ENCODE peak calls at places on chromosomes 1 and 21, in four cellular contexts. B is cardiac muscle cell, V is MCF 10A, U is progenitor cell of endocrine pancreas. F is an unnamed sample.

GRCh38 chr1:25099343-25099951 is 132.9 kb downstream of the SYF2 start:
- DNase-seq in V (no peak), B (no peak), U (no peak), F (no peak)

GRCh38 chr1:5947978-5948680 is 44.1 kb downstream of the NPHP4 start:
- DNase-seq in B (no peak), V (no peak), U (no peak), F (no peak)

GRCh38 chr1:35377553-35377952 is 109.0 kb downstream of the ZMYM4 start:
- DNase-seq in V (peak; percentile 2), U (no peak), B (no peak), F (no peak)

GRCh38 chr1:34500451-34500850 is 254.4 kb upstream of the GJB5 start:
- DNase-seq in V (peak; percentile 16), B (peak; percentile 81), U (peak; percentile 74), F (no peak)

GRCh38 chr1:4165901-4166300 is 265.8 kb upstream of the C1orf174 start:
- DNase-seq in V (no peak), B (no peak), U (no peak), F (no peak)

GRCh38 chr1:213051127-213051880 is at the start of gene RPS6KC1:
- DNase-seq in V (peak; percentile 92), U (peak; percentile 59), B (peak; percentile 85), F (peak; percentile 20)

GRCh38 chr1:162003825-162004205 is 19.9 kb downstream of the OLFML2B start:
- DNase-seq in U (no peak), V (peak; percentile 91), B (no peak), F (peak; percentile 61)

GRCh38 chr1:155389831-155390230 is 69.1 kb downstream of the RUSC1 start:
- DNase-seq in B (no peak), U (no peak), V (no peak), F (no peak)

GRCh38 chr1:177023249-177023648 is 141.3 kb downstream of the ASTN1 start:
- DNase-seq in U (no peak), B (no peak), V (no peak), F (no peak)

GRCh38 chr21:44298301-44298700 is 1.6 kb upstream of the PFKL start:
- DNase-seq in B (no peak), U (no peak), V (peak; percentile 13), F (no peak)

GRCh38 chr1:42962641-42963377 is 4.1 kb upstream of the SLC2A1 start:
- DNase-seq in U (no peak), V (peak; percentile 60), B (peak; percentile 92), F (no peak)

DNA sequence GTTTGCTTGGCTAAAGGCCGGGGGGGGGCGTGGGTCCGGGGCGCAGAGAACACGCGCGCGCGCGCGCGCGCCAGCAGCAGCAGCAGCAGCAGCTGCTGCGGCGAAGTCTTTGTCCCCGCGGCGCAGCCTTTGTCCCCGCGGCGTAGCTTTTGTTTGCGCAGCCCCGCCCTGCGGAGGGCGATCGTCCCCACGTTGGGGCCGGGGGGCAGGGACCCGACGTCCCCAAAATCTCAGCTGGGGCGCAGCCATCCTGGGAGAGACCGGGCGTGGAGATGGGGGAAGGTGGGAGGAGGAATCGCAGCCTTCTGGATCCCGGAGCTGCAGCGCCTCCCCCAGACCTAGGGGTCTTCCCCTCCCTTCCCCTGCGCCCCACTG is 90.3 kb upstream of the VAMP3 start:
- DNase-seq in U (no peak), V (no peak), B (no peak), F (no peak)
- TF ChIP-seq CTCF in U (no peak), V (no peak), B (no peak), F (no peak)

GRCh38 chr1:11615109-11615508 is 39.1 kb downstream of the FBXO2 start:
- DNase-seq in U (no peak), V (no peak), B (no peak), F (no peak)

GRCh38 chr1:11616766-11617165 is 37.5 kb downstream of the FBXO2 start:
- DNase-seq in V (no peak), U (no peak), B (no peak), F (no peak)

GRCh38 chr1:11617741-11618140 is 36.5 kb downstream of the FBXO2 start:
- DNase-seq in B (no peak), V (no peak), U (no peak), F (no peak)

GRCh38 chr1:11620405-11620804 is 33.8 kb downstream of the FBXO2 start:
- DNase-seq in U (no peak), V (no peak), B (no peak), F (no peak)

GRCh38 chr1:11617314-11617713 is 36.9 kb downstream of the FBXO2 start:
- DNase-seq in B (no peak), V (no peak), U (no peak), F (no peak)
- TF ChIP-seq CTCF in B (no peak), V (no peak), U (no peak), F (no peak)

DNA sequence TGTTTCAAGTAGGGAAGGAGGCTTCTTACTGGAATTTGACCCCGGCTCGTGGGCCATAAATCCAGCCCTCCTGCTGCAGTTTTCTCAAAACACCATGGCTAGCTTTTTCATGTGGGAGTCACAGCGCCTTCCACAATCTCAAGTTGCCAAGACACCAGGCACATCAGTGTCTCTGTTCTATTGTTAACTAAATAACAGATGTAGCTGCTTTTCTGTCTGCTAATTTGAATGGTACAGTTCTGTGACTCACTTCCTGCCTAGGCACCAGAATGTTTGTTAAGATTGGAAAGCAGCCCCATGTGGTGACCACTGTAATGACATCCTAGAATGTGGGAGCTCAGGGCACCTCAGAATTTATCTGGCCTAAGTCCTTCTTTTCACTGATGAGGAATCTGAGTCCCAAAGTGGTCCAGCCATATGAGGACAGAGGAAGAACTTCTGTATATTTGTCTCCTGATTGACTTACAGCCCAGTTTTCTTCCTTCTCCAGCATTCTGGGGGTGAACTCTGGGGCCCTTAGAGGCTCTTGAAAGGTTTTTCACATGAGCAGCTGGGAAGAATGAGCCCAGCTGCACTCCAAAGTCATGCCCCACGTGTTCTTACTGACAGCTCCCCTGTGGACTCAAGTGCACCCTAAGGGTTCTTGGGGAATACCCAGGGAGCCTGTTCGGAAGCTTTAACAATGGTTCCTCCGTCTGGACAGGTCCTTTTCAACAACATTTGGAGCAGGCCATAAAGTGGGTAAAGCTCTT is 27.5 kb downstream of the TRIM45 start:
- DNase-seq in B (peak; percentile 37), V (peak; percentile 78), U (no peak), F (no peak)
- TF ChIP-seq CTCF in B (peak; percentile 40), V (peak; percentile 40), U (peak; percentile 28), F (peak; percentile 29)

DNA sequence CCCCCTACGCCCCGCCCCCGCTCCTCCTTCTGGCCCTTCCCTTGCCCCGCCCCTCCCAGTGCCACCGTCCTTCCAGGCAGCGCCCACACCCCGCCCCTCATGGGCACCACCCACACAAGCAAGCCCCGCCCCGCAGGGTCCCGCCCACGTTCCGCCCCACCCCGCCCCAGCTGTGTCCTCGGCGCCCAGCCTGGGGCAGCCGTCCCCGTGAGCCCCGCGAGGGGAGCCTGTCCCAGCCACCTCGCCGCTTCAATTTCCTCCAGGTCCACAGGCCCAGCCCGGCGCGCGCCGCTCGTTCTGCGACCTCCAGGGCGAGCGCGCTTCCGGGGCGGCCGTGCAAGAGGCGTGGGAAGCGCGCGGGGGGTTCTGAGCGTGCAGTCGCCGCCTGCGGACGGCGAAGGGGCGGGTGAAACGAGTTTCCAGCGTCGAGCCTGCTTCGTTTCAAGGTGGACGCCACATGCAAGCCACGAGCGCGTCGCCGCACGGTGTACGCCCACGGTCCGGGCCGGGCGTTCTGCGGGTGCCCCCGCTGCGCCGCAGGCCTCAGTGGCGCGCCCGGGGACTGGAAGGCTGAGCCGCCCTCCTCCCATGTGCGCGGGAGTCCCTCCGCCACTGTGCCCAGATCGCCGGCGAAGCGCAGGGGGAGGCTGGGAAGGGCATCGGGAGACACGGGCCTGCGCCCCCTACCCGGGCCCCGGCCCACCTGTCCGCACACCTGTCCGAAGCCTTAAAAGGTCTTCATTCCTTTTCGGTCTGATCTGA is 10.8 kb upstream of the FAAP20 start:
- DNase-seq in V (peak; percentile 90), B (peak; percentile 97), U (peak; percentile 84), F (peak; percentile 81)
- TF ChIP-seq CTCF in V (no peak), B (no peak), U (peak; percentile 10), F (no peak)